ENCODE peak calls at places on chromosome 1, in eight cellular contexts. One of them, this sample, is unnamed.
A peak's percentile ranks its signal among the peaks of the same experiment; 100 is the strongest.

GRCh38 chr1:84736445-84736844 is 46.2 kb upstream of the SSX2IP start:
- DNase-seq in EL: no peak
- DNase-seq in activated CD4-positive, CD25-positive, alpha-beta regulatory T cell: no peak
- DNase-seq in Daoy: no peak
- DNase-seq in CD8-positive, alpha-beta T cell: no peak
- DNase-seq in right cardiac atrium: no peak
- DNase-seq in neural crest cell: no peak
- DNase-seq in PC-3: no peak
- DNase-seq in this sample: no peak

GRCh38 chr1:39178541-39179431 is 25.7 kb upstream of the MACF1 start:
- DNase-seq in PC-3: peak; percentile 94
- DNase-seq in EL: peak; percentile 93
- DNase-seq in activated CD4-positive, CD25-positive, alpha-beta regulatory T cell: no peak
- DNase-seq in Daoy: peak; percentile 77
- DNase-seq in CD8-positive, alpha-beta T cell: no peak
- DNase-seq in neural crest cell: no peak
- DNase-seq in right cardiac atrium: no peak
- DNase-seq in this sample: no peak

GRCh38 chr1:208475449-208475848 is 231.3 kb upstream of the PLXNA2 start:
- DNase-seq in Daoy: peak; percentile 15
- DNase-seq in CD8-positive, alpha-beta T cell: no peak
- DNase-seq in activated CD4-positive, CD25-positive, alpha-beta regulatory T cell: no peak
- DNase-seq in EL: peak; percentile 51
- DNase-seq in right cardiac atrium: peak; percentile 49
- DNase-seq in PC-3: peak; percentile 18
- DNase-seq in neural crest cell: no peak
- DNase-seq in this sample: peak; percentile 37

GRCh38 chr1:81351864-81352263 is 448.9 kb upstream of the ADGRL2 start:
- DNase-seq in Daoy: no peak
- DNase-seq in activated CD4-positive, CD25-positive, alpha-beta regulatory T cell: no peak
- DNase-seq in PC-3: no peak
- DNase-seq in EL: no peak
- DNase-seq in CD8-positive, alpha-beta T cell: no peak
- DNase-seq in right cardiac atrium: no peak
- DNase-seq in neural crest cell: no peak
- DNase-seq in this sample: no peak

GRCh38 chr1:61082336-61083013 is at the start of gene NFIA:
- DNase-seq in neural crest cell: peak; percentile 26
- DNase-seq in right cardiac atrium: peak; percentile 60
- DNase-seq in activated CD4-positive, CD25-positive, alpha-beta regulatory T cell: peak; percentile 9
- DNase-seq in PC-3: peak; percentile 68
- DNase-seq in CD8-positive, alpha-beta T cell: peak; percentile 25
- DNase-seq in EL: peak; percentile 63
- DNase-seq in Daoy: peak; percentile 72
- DNase-seq in this sample: peak; percentile 65

GRCh38 chr1:206041640-206042039 is 11.3 kb upstream of the RHEX start:
- DNase-seq in right cardiac atrium: no peak
- DNase-seq in neural crest cell: no peak
- DNase-seq in PC-3: no peak
- DNase-seq in activated CD4-positive, CD25-positive, alpha-beta regulatory T cell: no peak
- DNase-seq in EL: no peak
- DNase-seq in Daoy: no peak
- DNase-seq in CD8-positive, alpha-beta T cell: no peak
- DNase-seq in this sample: peak; percentile 58

GRCh38 chr1:24704411-24705259 is 40.6 kb upstream of the CLIC4 start:
- DNase-seq in CD8-positive, alpha-beta T cell: no peak
- DNase-seq in EL: peak; percentile 72
- DNase-seq in neural crest cell: no peak
- DNase-seq in activated CD4-positive, CD25-positive, alpha-beta regulatory T cell: no peak
- DNase-seq in right cardiac atrium: no peak
- DNase-seq in Daoy: peak; percentile 92
- DNase-seq in PC-3: peak; percentile 61
- DNase-seq in this sample: peak; percentile 68

GRCh38 chr1:61053281-61053711 is 29.1 kb upstream of the NFIA start:
- DNase-seq in CD8-positive, alpha-beta T cell: no peak
- DNase-seq in right cardiac atrium: no peak
- DNase-seq in EL: no peak
- DNase-seq in PC-3: no peak
- DNase-seq in activated CD4-positive, CD25-positive, alpha-beta regulatory T cell: no peak
- DNase-seq in Daoy: no peak
- DNase-seq in neural crest cell: no peak
- DNase-seq in this sample: no peak

GRCh38 chr1:200302893-200303250 is 107.0 kb downstream of the ZNF281 start:
- DNase-seq in activated CD4-positive, CD25-positive, alpha-beta regulatory T cell: no peak
- DNase-seq in neural crest cell: no peak
- DNase-seq in CD8-positive, alpha-beta T cell: no peak
- DNase-seq in right cardiac atrium: no peak
- DNase-seq in PC-3: peak; percentile 43
- DNase-seq in Daoy: peak; percentile 11
- DNase-seq in EL: peak; percentile 29
- DNase-seq in this sample: peak; percentile 71

GRCh38 chr1:52562766-52563165 is 9.9 kb upstream of the TUT4 start:
- DNase-seq in EL: no peak
- DNase-seq in activated CD4-positive, CD25-positive, alpha-beta regulatory T cell: no peak
- DNase-seq in PC-3: no peak
- DNase-seq in neural crest cell: no peak
- DNase-seq in right cardiac atrium: no peak
- DNase-seq in Daoy: no peak
- DNase-seq in CD8-positive, alpha-beta T cell: no peak
- DNase-seq in this sample: no peak

GRCh38 chr1:222454196-222454595 is 93.7 kb downstream of the HHIPL2 start:
- DNase-seq in right cardiac atrium: no peak
- DNase-seq in neural crest cell: no peak
- DNase-seq in CD8-positive, alpha-beta T cell: no peak
- DNase-seq in EL: peak; percentile 29
- DNase-seq in PC-3: no peak
- DNase-seq in activated CD4-positive, CD25-positive, alpha-beta regulatory T cell: no peak
- DNase-seq in Daoy: no peak
- DNase-seq in this sample: no peak

GRCh38 chr1:199282910-199283309 is 644.1 kb downstream of the PTPRC start:
- DNase-seq in PC-3: no peak
- DNase-seq in Daoy: peak; percentile 34
- DNase-seq in right cardiac atrium: no peak
- DNase-seq in CD8-positive, alpha-beta T cell: no peak
- DNase-seq in neural crest cell: no peak
- DNase-seq in activated CD4-positive, CD25-positive, alpha-beta regulatory T cell: no peak
- DNase-seq in EL: peak; percentile 40
- DNase-seq in this sample: no peak

This sample was measured in head of caudate nucleus.